ENCODE peak calls at places on chromosomes 4 and X, in ten cellular contexts. One of them, this sample, is unnamed.

GRCh38 chr4:6582889-6583504 is 8.0 kb downstream of the MAN2B2 start:
- DNase-seq in transverse colon: no peak
- DNase-seq in H54: peak
- DNase-seq in GM12892: no peak
- DNase-seq in A549: peak
- DNase-seq in stomach: no peak
- DNase-seq in NB4: peak
- DNase-seq in body of pancreas: no peak
- DNase-seq in tibial nerve: no peak
- DNase-seq in ovary: no peak
- DNase-seq in this sample: peak

GRCh38 chr4:78018271-78019049 is 38.7 kb upstream of the FRAS1 start:
- DNase-seq in ovary: no peak
- DNase-seq in stomach: no peak
- DNase-seq in GM12892: no peak
- DNase-seq in A549: no peak
- DNase-seq in tibial nerve: no peak
- DNase-seq in NB4: no peak
- DNase-seq in H54: no peak
- DNase-seq in transverse colon: no peak
- DNase-seq in body of pancreas: no peak
- DNase-seq in this sample: no peak

GRCh38 chrX:130339408-130340222 is at the start of gene SLC25A14:
- DNase-seq in ovary: peak
- DNase-seq in body of pancreas: peak
- DNase-seq in stomach: peak
- DNase-seq in GM12892: peak
- DNase-seq in tibial nerve: peak
- DNase-seq in H54: peak
- DNase-seq in NB4: peak
- DNase-seq in transverse colon: peak
- DNase-seq in A549: peak
- DNase-seq in this sample: peak

GRCh38 chr4:89379541-89380035 is 72.0 kb upstream of the GPRIN3 start:
- DNase-seq in body of pancreas: no peak
- DNase-seq in ovary: no peak
- DNase-seq in NB4: no peak
- DNase-seq in A549: no peak
- DNase-seq in transverse colon: no peak
- DNase-seq in stomach: no peak
- DNase-seq in GM12892: no peak
- DNase-seq in tibial nerve: no peak
- DNase-seq in H54: no peak
- DNase-seq in this sample: no peak

GRCh38 chr4:8117278-8117682 is 41.3 kb downstream of the ABLIM2 start:
- DNase-seq in ovary: no peak
- DNase-seq in body of pancreas: peak
- DNase-seq in transverse colon: peak
- DNase-seq in stomach: peak
- DNase-seq in tibial nerve: peak
- DNase-seq in NB4: peak
- DNase-seq in H54: peak
- DNase-seq in GM12892: no peak
- DNase-seq in A549: peak
- DNase-seq in this sample: peak

GRCh38 chrX:54891573-54891972 is 29.1 kb upstream of the TRO start:
- DNase-seq in NB4: peak
- DNase-seq in tibial nerve: peak
- DNase-seq in transverse colon: peak
- DNase-seq in GM12892: no peak
- DNase-seq in ovary: peak
- DNase-seq in A549: peak
- DNase-seq in body of pancreas: peak
- DNase-seq in stomach: no peak
- DNase-seq in H54: no peak
- DNase-seq in this sample: peak

GRCh38 chrX:2677764-2678163 is 13.3 kb upstream of the CD99 start:
- DNase-seq in stomach: peak
- DNase-seq in body of pancreas: peak
- DNase-seq in ovary: peak
- DNase-seq in NB4: peak
- DNase-seq in A549: peak
- DNase-seq in transverse colon: peak
- DNase-seq in GM12892: no peak
- DNase-seq in tibial nerve: peak
- DNase-seq in H54: peak
- DNase-seq in this sample: peak

GRCh38 chrX:24515447-24515846 is 50.4 kb downstream of the PDK3 start:
- DNase-seq in body of pancreas: no peak
- DNase-seq in NB4: peak
- DNase-seq in GM12892: no peak
- DNase-seq in tibial nerve: no peak
- DNase-seq in H54: no peak
- DNase-seq in ovary: no peak
- DNase-seq in A549: peak
- DNase-seq in transverse colon: no peak
- DNase-seq in stomach: no peak
- DNase-seq in this sample: no peak

GRCh38 chrX:150202641-150203248 is 160.4 kb upstream of the MAMLD1 start:
- DNase-seq in stomach: no peak
- DNase-seq in body of pancreas: no peak
- DNase-seq in H54: no peak
- DNase-seq in tibial nerve: no peak
- DNase-seq in A549: peak
- DNase-seq in GM12892: no peak
- DNase-seq in NB4: peak
- DNase-seq in transverse colon: no peak
- DNase-seq in ovary: no peak
- DNase-seq in this sample: no peak

GRCh38 chr4:71553605-71554004 is 214.8 kb downstream of the SLC4A4 start:
- DNase-seq in ovary: no peak
- DNase-seq in transverse colon: no peak
- DNase-seq in stomach: no peak
- DNase-seq in body of pancreas: no peak
- DNase-seq in tibial nerve: no peak
- DNase-seq in H54: no peak
- DNase-seq in A549: peak
- DNase-seq in GM12892: no peak
- DNase-seq in NB4: peak
- DNase-seq in this sample: peak

GRCh38 chr4:3865986-3866812 is 100.0 kb downstream of the ADRA2C start:
- DNase-seq in ovary: no peak
- DNase-seq in tibial nerve: no peak
- DNase-seq in transverse colon: no peak
- DNase-seq in A549: no peak
- DNase-seq in stomach: no peak
- DNase-seq in NB4: no peak
- DNase-seq in H54: no peak
- DNase-seq in body of pancreas: no peak
- DNase-seq in GM12892: no peak
- DNase-seq in this sample: no peak

GRCh38 chrX:102840871-102841705 is 96.0 kb upstream of the RAB40AL start:
- DNase-seq in ovary: no peak
- DNase-seq in tibial nerve: no peak
- DNase-seq in GM12892: no peak
- DNase-seq in body of pancreas: no peak
- DNase-seq in H54: no peak
- DNase-seq in transverse colon: no peak
- DNase-seq in A549: peak
- DNase-seq in stomach: no peak
- DNase-seq in NB4: peak
- DNase-seq in this sample: peak

GRCh38 chrX:23380581-23380980 is 45.9 kb downstream of the PTCHD1 start:
- DNase-seq in A549: no peak
- DNase-seq in GM12892: no peak
- DNase-seq in transverse colon: no peak
- DNase-seq in NB4: no peak
- DNase-seq in body of pancreas: no peak
- DNase-seq in stomach: no peak
- DNase-seq in H54: no peak
- DNase-seq in ovary: no peak
- DNase-seq in tibial nerve: no peak
- DNase-seq in this sample: no peak

GRCh38 chr4:7533267-7533666 is 98.5 kb upstream of the PSAPL1 start:
- DNase-seq in tibial nerve: no peak
- DNase-seq in NB4: no peak
- DNase-seq in stomach: no peak
- DNase-seq in ovary: no peak
- DNase-seq in H54: no peak
- DNase-seq in GM12892: no peak
- DNase-seq in body of pancreas: no peak
- DNase-seq in transverse colon: no peak
- DNase-seq in A549: no peak
- DNase-seq in this sample: no peak

GRCh38 chrX:13489451-13489850 is 80.0 kb upstream of the EGFL6 start:
- DNase-seq in H54: no peak
- DNase-seq in A549: peak
- DNase-seq in transverse colon: peak
- DNase-seq in NB4: no peak
- DNase-seq in GM12892: no peak
- DNase-seq in stomach: peak
- DNase-seq in body of pancreas: peak
- DNase-seq in ovary: peak
- DNase-seq in tibial nerve: peak
- DNase-seq in this sample: peak

GRCh38 chr4:138734746-138735145 is 280.8 kb upstream of the NOCT start:
- DNase-seq in A549: no peak
- DNase-seq in GM12892: no peak
- DNase-seq in ovary: no peak
- DNase-seq in transverse colon: no peak
- DNase-seq in tibial nerve: no peak
- DNase-seq in NB4: no peak
- DNase-seq in H54: no peak
- DNase-seq in stomach: no peak
- DNase-seq in body of pancreas: no peak
- DNase-seq in this sample: no peak

GRCh38 chr4:123361195-123361861 is 35.3 kb upstream of the SPRY1 start:
- DNase-seq in body of pancreas: peak
- DNase-seq in ovary: no peak
- DNase-seq in A549: peak
- DNase-seq in GM12892: no peak
- DNase-seq in stomach: no peak
- DNase-seq in NB4: no peak
- DNase-seq in tibial nerve: no peak
- DNase-seq in transverse colon: peak
- DNase-seq in H54: no peak
- DNase-seq in this sample: peak

GRCh38 chrX:1528186-1528883 is 8.7 kb downstream of the P2RY8 start:
- DNase-seq in transverse colon: no peak
- DNase-seq in A549: no peak
- DNase-seq in ovary: no peak
- DNase-seq in body of pancreas: no peak
- DNase-seq in stomach: no peak
- DNase-seq in H54: no peak
- DNase-seq in GM12892: no peak
- DNase-seq in NB4: no peak
- DNase-seq in tibial nerve: no peak
- DNase-seq in this sample: no peak

GRCh38 chr4:186172551-186172950 is 18.8 kb upstream of the CYP4V2 start:
- DNase-seq in transverse colon: peak
- DNase-seq in A549: no peak
- DNase-seq in GM12892: no peak
- DNase-seq in NB4: no peak
- DNase-seq in body of pancreas: no peak
- DNase-seq in tibial nerve: no peak
- DNase-seq in ovary: no peak
- DNase-seq in stomach: no peak
- DNase-seq in H54: no peak
- DNase-seq in this sample: no peak

GRCh38 chrX:104165894-104166734 is at the start of gene FAM199X:
- DNase-seq in ovary: peak
- DNase-seq in A549: peak
- DNase-seq in NB4: peak
- DNase-seq in tibial nerve: peak
- DNase-seq in transverse colon: peak
- DNase-seq in H54: peak
- DNase-seq in stomach: peak
- DNase-seq in GM12892: peak
- DNase-seq in body of pancreas: peak
- DNase-seq in this sample: peak
- TF ChIP-seq POLR2A in ovary: peak
- TF ChIP-seq POLR2A in A549: peak
- TF ChIP-seq POLR2A in NB4: peak
- TF ChIP-seq POLR2A in tibial nerve: peak
- TF ChIP-seq POLR2A in transverse colon: peak
- TF ChIP-seq POLR2A in H54: peak
- TF ChIP-seq POLR2A in stomach: no peak
- TF ChIP-seq POLR2A in GM12892: peak
- TF ChIP-seq POLR2A in body of pancreas: peak
- TF ChIP-seq POLR2A in this sample: peak

GRCh38 chr4:147829401-147830101 is 97.7 kb downstream of the ARHGAP10 start:
- DNase-seq in H54: no peak
- DNase-seq in stomach: peak
- DNase-seq in NB4: no peak
- DNase-seq in GM12892: no peak
- DNase-seq in tibial nerve: peak
- DNase-seq in body of pancreas: peak
- DNase-seq in ovary: peak
- DNase-seq in transverse colon: peak
- DNase-seq in A549: no peak
- DNase-seq in this sample: no peak
- TF ChIP-seq POLR2A in H54: no peak
- TF ChIP-seq POLR2A in stomach: no peak
- TF ChIP-seq POLR2A in NB4: no peak
- TF ChIP-seq POLR2A in GM12892: no peak
- TF ChIP-seq POLR2A in tibial nerve: peak
- TF ChIP-seq POLR2A in body of pancreas: no peak
- TF ChIP-seq POLR2A in ovary: no peak
- TF ChIP-seq POLR2A in transverse colon: no peak
- TF ChIP-seq POLR2A in A549: no peak
- TF ChIP-seq POLR2A in this sample: no peak

GRCh38 chr4:38667005-38667771 is 3.2 kb downstream of the KLF3 start:
- DNase-seq in NB4: peak
- DNase-seq in tibial nerve: peak
- DNase-seq in stomach: peak
- DNase-seq in GM12892: no peak
- DNase-seq in A549: peak
- DNase-seq in H54: no peak
- DNase-seq in transverse colon: peak
- DNase-seq in body of pancreas: peak
- DNase-seq in ovary: peak
- DNase-seq in this sample: peak
- TF ChIP-seq POLR2A in NB4: no peak
- TF ChIP-seq POLR2A in tibial nerve: peak
- TF ChIP-seq POLR2A in stomach: no peak
- TF ChIP-seq POLR2A in GM12892: no peak
- TF ChIP-seq POLR2A in A549: no peak
- TF ChIP-seq POLR2A in H54: no peak
- TF ChIP-seq POLR2A in transverse colon: peak
- TF ChIP-seq POLR2A in body of pancreas: peak
- TF ChIP-seq POLR2A in ovary: peak
- TF ChIP-seq POLR2A in this sample: peak

DNA sequence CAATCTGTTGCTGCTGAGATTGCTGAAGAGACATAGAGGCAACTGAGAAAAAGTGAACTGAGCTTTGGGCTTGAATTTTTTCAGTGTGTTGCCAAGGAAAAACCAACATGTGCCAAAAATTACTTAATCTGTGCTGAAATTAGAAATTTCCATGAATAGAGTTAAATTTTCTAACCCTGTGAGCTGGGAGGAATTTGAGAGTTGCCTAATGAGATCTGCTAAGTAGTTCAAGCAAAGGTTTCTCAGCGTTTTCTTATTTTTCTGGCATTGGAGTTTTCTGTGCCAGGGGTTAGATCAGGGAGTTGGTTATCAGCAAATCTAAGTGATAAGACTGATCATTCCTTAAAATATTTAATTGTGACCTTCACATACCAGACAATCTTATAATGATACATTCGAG is 457.5 kb upstream of the GNPDA2 start:
- DNase-seq in stomach: no peak
- DNase-seq in transverse colon: no peak
- DNase-seq in GM12892: no peak
- DNase-seq in body of pancreas: no peak
- DNase-seq in H54: no peak
- DNase-seq in tibial nerve: no peak
- DNase-seq in NB4: no peak
- DNase-seq in A549: no peak
- DNase-seq in ovary: no peak
- DNase-seq in this sample: no peak
- TF ChIP-seq POLR2A in stomach: no peak
- TF ChIP-seq POLR2A in transverse colon: no peak
- TF ChIP-seq POLR2A in GM12892: no peak
- TF ChIP-seq POLR2A in body of pancreas: no peak
- TF ChIP-seq POLR2A in H54: no peak
- TF ChIP-seq POLR2A in tibial nerve: no peak
- TF ChIP-seq POLR2A in NB4: no peak
- TF ChIP-seq POLR2A in A549: no peak
- TF ChIP-seq POLR2A in ovary: no peak
- TF ChIP-seq POLR2A in this sample: no peak